ENCODE peak calls at places on chromosomes 12 and 14, in nine cellular contexts. T is epithelial cell of esophagus, B is tibial artery, F is mucosa of descending colon, Q is NCI-H1092 treated with DMSO at 0.1 percent for 48 hours, I is GM06990, C is iPS-NIHi11, P is EL, G is NCI-H2029. E is an unnamed sample.

GRCh38 chr14:38238332-38238731 is 17.6 kb downstream of the CLEC14A start:
- DNase-seq in T (no peak), B (no peak), F (no peak), Q (no peak), I (no peak), C (no peak), P (peak), G (no peak), E (no peak)

GRCh38 chr14:102622262-102622885 is 29.9 kb downstream of the RCOR1 start:
- DNase-seq in T (no peak), B (no peak), F (no peak), Q (no peak), I (no peak), C (peak), P (no peak), G (no peak), E (peak)

GRCh38 chr12:70660620-70661219 is 23.5 kb upstream of the PTPRB start:
- DNase-seq in T (peak), B (peak), F (no peak), Q (no peak), I (peak), C (no peak), P (peak), G (no peak), E (peak)

GRCh38 chr12:79422060-79422812 is 268.5 kb downstream of the PAWR start:
- DNase-seq in T (peak), B (no peak), F (no peak), Q (no peak), I (no peak), C (no peak), P (peak), G (no peak), E (no peak)

GRCh38 chr12:70733385-70733784 is 96.2 kb upstream of the PTPRB start:
- DNase-seq in T (peak), B (no peak), F (no peak), Q (peak), I (no peak), C (peak), P (peak), G (peak), E (peak)

GRCh38 chr12:94673951-94674570 is 23.7 kb upstream of the TMCC3 start:
- DNase-seq in T (no peak), B (no peak), F (no peak), Q (no peak), I (no peak), C (no peak), P (no peak), G (no peak), E (no peak)

GRCh38 chr12:94659531-94659930 is 9.2 kb upstream of the TMCC3 start:
- DNase-seq in T (no peak), B (no peak), F (no peak), Q (no peak), I (no peak), C (no peak), P (no peak), G (no peak), E (no peak)

GRCh38 chr14:62002636-62003035 is 240.4 kb downstream of the SNAPC1 start:
- DNase-seq in T (peak), B (no peak), F (no peak), Q (no peak), I (no peak), C (no peak), P (peak), G (no peak), E (no peak)

GRCh38 chr14:71416392-71416791 is 509.1 kb downstream of the PCNX1 start:
- DNase-seq in T (peak), B (no peak), F (no peak), Q (no peak), I (no peak), C (no peak), P (peak), G (no peak), E (no peak)

GRCh38 chr14:23294734-23295561 is 7.7 kb downstream of the PPP1R3E start:
- DNase-seq in T (peak), B (no peak), F (no peak), Q (peak), I (no peak), C (peak), P (peak), G (peak), E (no peak)

GRCh38 chr12:95202691-95203476 is 14.4 kb downstream of the FGD6 start:
- DNase-seq in T (no peak), B (no peak), F (no peak), Q (no peak), I (no peak), C (no peak), P (peak), G (no peak), E (no peak)

E was measured in osteoblast.